ENCODE peak calls at places on chromosomes 16 and 17, in six cellular contexts. X is lung; H is progenitor cell of endocrine pancreas; K is heart right ventricle; L is CD8-positive, alpha-beta T cell; E is cardiac fibroblast. G is an unnamed sample.

GRCh38 chr17:19703776-19704371 is 12.5 kb downstream of the SLC47A2 start:
- DNase-seq in X (no peak), K (peak; percentile 33), H (no peak), E (no peak), L (no peak), G (no peak)

GRCh38 chr16:27314161-27314723 is 468 bp downstream of the IL4R start:
- DNase-seq in E (peak; percentile 95), X (peak; percentile 51), H (peak; percentile 28), K (peak; percentile 75), L (peak; percentile 40), G (peak; percentile 74)

GRCh38 chr17:2511138-2511461 is 588 bp downstream of the METTL16 start:
- DNase-seq in L (no peak), E (no peak), H (no peak), X (no peak), K (no peak), G (no peak)

GRCh38 chr16:89183463-89183862 is 11.9 kb downstream of the CDH15 start:
- DNase-seq in H (no peak), L (no peak), K (no peak), X (no peak), E (no peak), G (no peak)

GRCh38 chr17:28928061-28928460 is 23.3 kb downstream of the PHF12 start:
- DNase-seq in E (no peak), L (peak; percentile 18), H (no peak), X (no peak), K (no peak), G (no peak)

GRCh38 chr16:3842994-3843393 is 37.5 kb downstream of the CREBBP start:
- DNase-seq in X (no peak), E (peak; percentile 56), L (no peak), H (no peak), K (no peak), G (no peak)

GRCh38 chr17:7220593-7221280 is 999 bp downstream of the ACADVL start:
- DNase-seq in X (peak; percentile 64), E (peak; percentile 76), K (no peak), H (no peak), L (peak; percentile 61), G (peak; percentile 64)

GRCh38 chr17:30957741-30958140 is 13.1 kb upstream of the RNF135 start:
- DNase-seq in E (no peak), K (no peak), H (no peak), X (no peak), L (no peak), G (no peak)

GRCh38 chr16:87459027-87459426 is 33.8 kb downstream of the ZCCHC14 start:
- DNase-seq in X (no peak), H (no peak), L (no peak), K (no peak), E (no peak), G (no peak)

GRCh38 chr17:44084131-44084538 is 13.6 kb downstream of the G6PC3 start:
- DNase-seq in H (no peak), E (no peak), L (no peak), X (no peak), K (no peak), G (peak; percentile 61)

GRCh38 chr16:15035163-15035729 is 20.6 kb downstream of the NTAN1 start:
- DNase-seq in E (no peak), X (no peak), H (no peak), K (no peak), L (no peak), G (no peak)

GRCh38 chr16:55078153-55078552 is 147.5 kb downstream of the IRX5 start:
- DNase-seq in L (no peak), K (no peak), H (no peak), E (no peak), X (no peak), G (no peak)

GRCh38 chr16:64455275-64455674 is 666.6 kb downstream of the CDH11 start:
- DNase-seq in X (no peak), H (no peak), K (no peak), E (peak; percentile 60), L (no peak), G (no peak)

GRCh38 chr17:1467258-1467657 is 11.2 kb upstream of the CRK start:
- DNase-seq in L (no peak), K (no peak), X (no peak), E (no peak), H (no peak), G (no peak)

GRCh38 chr16:11045846-11046245 is 101.5 kb downstream of the CLEC16A start:
- DNase-seq in E (peak; percentile 17), K (no peak), X (no peak), H (no peak), L (no peak), G (no peak)

GRCh38 chr16:79163666-79164377 is 436.7 kb downstream of the MAF start:
- DNase-seq in X (no peak), L (peak; percentile 11), H (no peak), K (no peak), E (no peak), G (no peak)

GRCh38 chr16:27526169-27526568 is 23.5 kb downstream of the GTF3C1 start:
- DNase-seq in L (no peak), K (peak; percentile 80), H (no peak), E (peak; percentile 30), X (no peak), G (no peak)

GRCh38 chr17:27497696-27498095 is 41.4 kb downstream of the KSR1 start:
- DNase-seq in E (no peak), H (no peak), X (no peak), K (no peak), L (no peak), G (no peak)

GRCh38 chr17:30296499-30297038 is 4.8 kb upstream of the BLMH start:
- DNase-seq in X (no peak), K (no peak), H (no peak), E (no peak), L (no peak), G (no peak)

GRCh38 chr16:3157229-3158013 is 22.6 kb downstream of the ZNF213 start:
- DNase-seq in E (peak; percentile 93), H (no peak), X (peak; percentile 65), K (peak; percentile 58), L (peak; percentile 60), G (peak; percentile 54)

GRCh38 chr17:29433551-29433950 is 43.4 kb downstream of the TAOK1 start:
- DNase-seq in L (no peak), E (no peak), H (no peak), K (peak; percentile 27), X (no peak), G (no peak)

GRCh38 chr17:67417507-67417906 is 40.4 kb downstream of the PITPNC1 start:
- DNase-seq in H (no peak), L (no peak), X (no peak), K (no peak), E (no peak), G (no peak)

GRCh38 chr17:67413399-67413798 is 36.3 kb downstream of the PITPNC1 start:
- DNase-seq in L (no peak), X (no peak), K (no peak), E (no peak), H (no peak), G (no peak)

GRCh38 chr17:67414559-67414958 is 37.5 kb downstream of the PITPNC1 start:
- DNase-seq in L (no peak), K (no peak), X (no peak), H (no peak), E (no peak), G (no peak)

GRCh38 chr17:67414130-67414529 is 37.0 kb downstream of the PITPNC1 start:
- DNase-seq in L (no peak), E (no peak), K (no peak), X (no peak), H (no peak), G (no peak)

GRCh38 chr17:67415291-67415690 is 38.2 kb downstream of the PITPNC1 start:
- DNase-seq in E (no peak), K (no peak), X (no peak), H (no peak), L (no peak), G (no peak)
- TF ChIP-seq CTCF in E (no peak), K (no peak), X (no peak), H (no peak), L (no peak), G (no peak)

DNA sequence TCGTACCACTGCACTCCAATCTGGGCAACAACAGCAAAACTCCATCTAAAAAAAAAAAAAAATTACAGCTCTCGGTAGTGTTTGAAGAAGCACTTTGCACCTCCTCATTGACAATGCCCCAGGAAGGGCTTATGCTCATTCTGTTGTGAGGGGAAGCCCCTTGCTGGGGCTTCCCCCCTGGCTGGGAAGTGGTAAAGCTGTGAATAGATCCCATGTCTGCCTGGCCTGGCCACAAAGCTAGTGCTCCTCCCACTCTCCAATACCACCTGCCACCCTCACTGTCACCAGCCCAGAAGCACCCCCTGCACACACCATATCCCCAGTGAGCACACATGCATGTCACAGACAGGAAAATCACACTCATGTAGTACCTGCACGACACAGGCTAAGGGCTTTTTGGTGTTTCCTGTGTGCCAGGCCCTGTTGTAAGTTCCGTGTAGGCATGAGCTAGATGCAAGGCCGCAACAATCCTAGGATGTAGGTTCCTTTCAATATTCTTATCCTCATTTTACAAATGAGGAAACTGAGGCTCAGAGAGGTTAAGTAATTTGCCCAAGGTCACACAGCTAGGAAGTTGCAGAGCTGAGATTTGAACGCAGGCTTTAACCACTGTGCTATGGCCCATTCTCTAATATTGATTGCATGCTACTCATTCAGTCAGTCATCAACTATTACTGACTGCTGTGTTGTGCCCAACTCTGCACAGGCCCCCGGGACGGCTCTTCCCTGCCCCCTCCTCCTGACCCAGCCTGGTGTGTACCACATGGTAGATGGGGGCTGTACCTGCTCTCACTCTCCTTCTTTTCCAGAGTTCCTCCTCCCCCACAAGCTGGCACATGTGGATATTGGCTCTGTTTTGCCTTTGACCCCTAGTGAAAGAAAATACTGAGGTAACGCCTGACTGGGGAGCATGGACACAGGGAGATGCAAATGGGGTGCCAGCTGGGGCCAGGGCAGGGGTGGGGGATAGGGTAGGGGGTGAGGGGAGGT is 11.9 kb upstream of the COL1A1 start:
- DNase-seq in E (no peak), H (no peak), X (no peak), L (peak; percentile 40), K (no peak), G (peak; percentile 79)
- TF ChIP-seq CTCF in E (no peak), H (no peak), X (no peak), L (no peak), K (no peak), G (peak; percentile 3)

DNA sequence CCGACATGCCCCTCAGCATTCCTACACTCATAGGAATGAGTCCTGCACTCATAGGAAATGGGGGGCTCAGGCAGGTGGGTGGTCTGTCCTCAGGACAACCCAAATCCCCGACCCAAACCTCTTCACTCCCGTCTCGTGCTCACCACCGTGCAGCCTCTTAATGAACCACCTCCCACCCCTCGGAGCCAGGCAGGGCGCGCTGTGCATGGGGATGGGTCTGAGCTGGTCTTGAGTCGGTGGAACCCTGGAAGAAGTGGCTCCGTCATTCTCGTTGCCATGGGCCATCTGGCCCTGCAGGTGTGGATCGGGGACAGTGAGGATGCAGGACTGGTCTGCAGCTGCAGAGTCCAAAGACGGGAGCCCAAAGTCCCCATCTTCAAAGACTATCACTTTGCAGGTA is 6.4 kb upstream of the RAB40B start:
- DNase-seq in X (no peak), E (no peak), K (no peak), L (no peak), H (no peak), G (no peak)
- TF ChIP-seq CTCF in X (no peak), E (no peak), K (no peak), L (no peak), H (no peak), G (no peak)

GRCh38 chr16:50653633-50654524 is 27.2 kb downstream of the SNX20 start:
- DNase-seq in K (no peak), X (no peak), L (no peak), H (peak; percentile 32), E (no peak), G (no peak)
- TF ChIP-seq CTCF in K (no peak), X (no peak), L (no peak), H (peak; percentile 16), E (no peak), G (no peak)